ENCODE peak calls at places on chromosomes 6 and 20, in six cellular contexts. X is activated CD8-positive, alpha-beta memory T cell treated with anti-CD3 and anti-CD28 coated beads for 48 hours; U is lung; T is GM12892; F is NCI-H345; S is fibroblast of mammary gland. D is an unnamed sample.
A peak's percentile ranks its signal among the peaks of the same experiment; 100 is the strongest.

GRCh38 chr6:170344631-170345576 is 38.3 kb downstream of the FAM120B start:
- DNase-seq in X (no peak), U (no peak), T (no peak), F (peak; percentile 20), S (peak; percentile 73), D (peak; percentile 52)

GRCh38 chr6:33794910-33795615 is 6.1 kb upstream of the LEMD2 start:
- DNase-seq in X (no peak), U (no peak), T (no peak), F (no peak), S (no peak), D (peak; percentile 31)

GRCh38 chr20:24615353-24615752 is 145.9 kb downstream of the SYNDIG1 start:
- DNase-seq in X (no peak), U (no peak), T (no peak), F (no peak), S (no peak), D (no peak)

GRCh38 chr20:50467618-50468373 is 42.4 kb upstream of the PTPN1 start:
- DNase-seq in X (no peak), U (peak; percentile 65), T (no peak), F (no peak), S (peak; percentile 55), D (peak; percentile 63)

GRCh38 chr6:167739721-167740475 is 86.8 kb upstream of the AFDN start:
- DNase-seq in X (no peak), U (no peak), T (no peak), F (no peak), S (no peak), D (no peak)

GRCh38 chr6:148147431-148147830 is 195.2 kb upstream of the SASH1 start:
- DNase-seq in X (no peak), U (no peak), T (no peak), F (no peak), S (no peak), D (no peak)

GRCh38 chr6:167058261-167058660 is 59.1 kb downstream of the CEP43 start:
- DNase-seq in X (no peak), U (no peak), T (no peak), F (no peak), S (peak; percentile 10), D (no peak)

GRCh38 chr20:14332796-14333345 is 4.5 kb downstream of the FLRT3 start:
- DNase-seq in X (no peak), U (no peak), T (no peak), F (no peak), S (no peak), D (no peak)

GRCh38 chr20:56358070-56358469 is 704 bp upstream of the FAM210B start:
- DNase-seq in X (no peak), U (no peak), T (no peak), F (no peak), S (no peak), D (peak; percentile 51)

GRCh38 chr20:56245761-56246160 is 2.8 kb upstream of the MC3R start:
- DNase-seq in X (no peak), U (no peak), T (no peak), F (no peak), S (peak; percentile 20), D (peak; percentile 21)

GRCh38 chr6:99297006-99297405 is 52.5 kb downstream of the FAXC start:
- DNase-seq in X (no peak), U (no peak), T (no peak), F (no peak), S (no peak), D (no peak)

GRCh38 chr6:137949686-137950390 is 82.8 kb downstream of the TNFAIP3 start:
- DNase-seq in X (no peak), U (no peak), T (no peak), F (no peak), S (no peak), D (no peak)

GRCh38 chr20:63031251-63032014 is 24.7 kb upstream of the BHLHE23 start:
- DNase-seq in X (no peak), U (no peak), T (no peak), F (no peak), S (no peak), D (no peak)

GRCh38 chr6:137717074-137718073 is 149.7 kb upstream of the TNFAIP3 start:
- DNase-seq in X (peak; percentile 46), U (no peak), T (no peak), F (peak; percentile 80), S (no peak), D (no peak)